ENCODE peak calls at places on chromosomes 7 and 10, in seven cellular contexts. U is A549, D is brain microvascular endothelial cell, A is adrenal gland, I is Calu3, J is lower leg skin, P is choroid plexus epithelial cell. Z is an unnamed sample.

GRCh38 chr7:130129099-130129498 is 58.8 kb downstream of the KLHDC10 start:
- DNase-seq in U (no peak), D (no peak), A (no peak), I (no peak), J (no peak), P (no peak), Z (no peak)

GRCh38 chr10:107740962-107741690 is 576.6 kb upstream of the SORCS1 start:
- DNase-seq in U (no peak), D (no peak), A (no peak), I (no peak), J (no peak), P (peak; percentile 30), Z (peak; percentile 13)

GRCh38 chr7:107643407-107643806 is 17.2 kb upstream of the SLC26A4 start:
- DNase-seq in U (no peak), D (peak; percentile 79), A (no peak), I (no peak), J (no peak), P (peak; percentile 55), Z (peak; percentile 70)

GRCh38 chr7:2518101-2518500 is 1.5 kb upstream of the LFNG start:
- DNase-seq in U (no peak), D (no peak), A (no peak), I (no peak), J (no peak), P (no peak), Z (no peak)

GRCh38 chr10:100403734-100404133 is 56.7 kb downstream of the SCD start:
- DNase-seq in U (no peak), D (no peak), A (no peak), I (no peak), J (no peak), P (no peak), Z (no peak)

GRCh38 chr7:24905996-24906770 is 73.8 kb downstream of the OSBPL3 start:
- DNase-seq in U (no peak), D (no peak), A (no peak), I (peak; percentile 36), J (no peak), P (peak; percentile 59), Z (no peak)

GRCh38 chr7:787332-788240 is 44.7 kb upstream of the SUN1 start:
- DNase-seq in U (peak; percentile 19), D (no peak), A (no peak), I (no peak), J (no peak), P (no peak), Z (no peak)

GRCh38 chr7:142711196-142711595 is 38.1 kb upstream of the PRSS1 start:
- DNase-seq in U (no peak), D (no peak), A (no peak), I (no peak), J (no peak), P (no peak), Z (no peak)

GRCh38 chr10:96714031-96714590 is 6.2 kb downstream of the PIK3AP1 start:
- DNase-seq in U (no peak), D (no peak), A (no peak), I (no peak), J (no peak), P (peak; percentile 18), Z (peak; percentile 29)

GRCh38 chr10:94216201-94216600 is 146.5 kb downstream of the NOC3L start:
- DNase-seq in U (no peak), D (no peak), A (no peak), I (no peak), J (no peak), P (no peak), Z (no peak)

GRCh38 chr7:111763221-111763791 is 201.0 kb upstream of the IMMP2L start:
- DNase-seq in U (peak; percentile 58), D (peak; percentile 38), A (no peak), I (no peak), J (no peak), P (peak; percentile 85), Z (peak; percentile 75)

GRCh38 chr7:30032310-30033125 is 4.3 kb downstream of the PLEKHA8 start:
- DNase-seq in U (no peak), D (no peak), A (no peak), I (no peak), J (no peak), P (peak; percentile 86), Z (peak; percentile 53)

GRCh38 chr7:155878250-155878649 is 66.0 kb upstream of the SHH start:
- DNase-seq in U (no peak), D (no peak), A (peak; percentile 10), I (no peak), J (peak; percentile 81), P (no peak), Z (no peak)

GRCh38 chr10:125283191-125283590 is 122.8 kb upstream of the CTBP2 start:
- DNase-seq in U (no peak), D (no peak), A (no peak), I (no peak), J (no peak), P (no peak), Z (no peak)

GRCh38 chr7:99409814-99410213 is 1.0 kb downstream of the BUD31 start:
- DNase-seq in U (no peak), D (no peak), A (no peak), I (no peak), J (no peak), P (no peak), Z (no peak)

GRCh38 chr10:62268027-62268398 is 631 bp downstream of the RTKN2 start:
- DNase-seq in U (peak; percentile 13), D (no peak), A (no peak), I (peak; percentile 44), J (no peak), P (no peak), Z (no peak)

GRCh38 chr10:54940418-54940817 is 139.4 kb upstream of the PCDH15 start:
- DNase-seq in U (no peak), D (no peak), A (no peak), I (no peak), J (no peak), P (peak; percentile 4), Z (no peak)
- TF ChIP-seq CTCF in U (no peak), D (no peak), A (no peak), I (no peak), J (no peak), P (no peak), Z (no peak)

GRCh38 chr10:13844651-13845050 is 257.9 kb downstream of the PRPF18 start:
- DNase-seq in U (no peak), D (peak; percentile 90), A (no peak), I (no peak), J (no peak), P (peak; percentile 28), Z (no peak)
- TF ChIP-seq CTCF in U (no peak), D (peak; percentile 37), A (no peak), I (no peak), J (no peak), P (no peak), Z (no peak)

DNA sequence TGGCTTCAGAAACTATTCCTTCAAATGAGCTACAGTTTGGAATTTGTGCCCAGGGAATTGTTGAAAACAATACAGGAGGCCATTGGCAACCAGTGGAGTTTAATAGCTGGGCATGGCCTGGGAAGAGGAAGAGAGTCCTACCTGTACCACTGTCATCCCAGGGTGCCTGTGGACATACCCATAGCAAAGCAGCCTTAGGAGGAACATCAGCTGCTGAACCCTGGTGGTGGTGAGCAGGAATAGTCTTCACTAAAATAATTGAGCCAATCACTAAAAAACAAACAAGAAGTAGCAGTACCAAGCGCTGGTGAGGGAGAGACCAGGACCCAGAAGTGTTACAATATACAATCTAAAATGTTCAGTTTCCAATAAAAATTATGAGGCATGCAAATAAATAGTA is 14.5 kb downstream of the IGFBP1 start:
- DNase-seq in U (no peak), D (no peak), A (no peak), I (no peak), J (no peak), P (peak; percentile 11), Z (no peak)
- TF ChIP-seq CTCF in U (no peak), D (peak; percentile 24), A (no peak), I (peak; percentile 16), J (no peak), P (peak; percentile 36), Z (no peak)

GRCh38 chr10:132003286-132003924 is 21.7 kb upstream of the BNIP3 start:
- DNase-seq in U (no peak), D (no peak), A (no peak), I (no peak), J (peak; percentile 72), P (no peak), Z (no peak)

GRCh38 chr10:132002004-132002403 is 20.3 kb upstream of the BNIP3 start:
- DNase-seq in U (no peak), D (no peak), A (no peak), I (no peak), J (peak; percentile 42), P (no peak), Z (no peak)

GRCh38 chr10:132004052-132004451 is 22.3 kb upstream of the BNIP3 start:
- DNase-seq in U (no peak), D (no peak), A (no peak), I (no peak), J (peak; percentile 28), P (no peak), Z (no peak)

GRCh38 chr10:131998845-131999681 is 17.3 kb upstream of the BNIP3 start:
- DNase-seq in U (no peak), D (no peak), A (no peak), I (no peak), J (peak; percentile 73), P (no peak), Z (no peak)

GRCh38 chr10:132001238-132001977 is 19.7 kb upstream of the BNIP3 start:
- DNase-seq in U (peak; percentile 35), D (no peak), A (no peak), I (peak; percentile 6), J (peak; percentile 70), P (peak; percentile 59), Z (peak; percentile 32)
- TF ChIP-seq CTCF in U (peak; percentile 35), D (no peak), A (no peak), I (no peak), J (no peak), P (peak; percentile 35), Z (no peak)

Z was measured in astrocyte of the spinal cord.